ENCODE peak calls at places on chromosome 9, in four cellular contexts. I, A, C and L are unnamed samples.

GRCh38 chr9:107280543-107280942 is 2.5 kb upstream of the RAD23B start:
- DNase-seq in I (no peak), A (no peak), C (no peak), L (no peak)

GRCh38 chr9:137263506-137263905 is 8.4 kb downstream of the NELFB start:
- DNase-seq in I (no peak), A (no peak), C (no peak), L (no peak)

GRCh38 chr9:976258-976804 is at the start of gene DMRT3:
- DNase-seq in I (no peak), A (no peak), C (no peak), L (no peak)

GRCh38 chr9:101443358-101443757 is 7.8 kb upstream of the ALDOB start:
- DNase-seq in I (no peak), A (no peak), C (no peak), L (no peak)

GRCh38 chr9:99782962-99783718 is 38.5 kb upstream of the NR4A3 start:
- DNase-seq in I (no peak), A (no peak), C (no peak), L (no peak)

GRCh38 chr9:95004452-95005275 is 278.2 kb downstream of the AOPEP start:
- DNase-seq in I (peak; percentile 72), A (peak; percentile 48), C (no peak), L (no peak)

GRCh38 chr9:88011005-88011766 is 36.9 kb upstream of the CDK20 start:
- DNase-seq in I (no peak), A (no peak), C (no peak), L (peak; percentile 19)

GRCh38 chr9:102237520-102237919 is 499.1 kb upstream of the GRIN3A start:
- DNase-seq in I (peak; percentile 11), A (no peak), C (no peak), L (no peak)

GRCh38 chr9:8917978-8918739 is 1118.6 kb upstream of the DMAC1 start:
- DNase-seq in I (no peak), A (no peak), C (no peak), L (no peak)

GRCh38 chr9:136364942-136365774 is 1.6 kb upstream of the DNLZ start:
- DNase-seq in I (peak; percentile 61), A (no peak), C (no peak), L (no peak)

GRCh38 chr9:107141967-107142366 is 141.1 kb upstream of the RAD23B start:
- DNase-seq in I (no peak), A (no peak), C (no peak), L (no peak)

GRCh38 chr9:70537084-70537483 is 122.6 kb upstream of the KLF9 start:
- DNase-seq in I (no peak), A (no peak), C (no peak), L (no peak)

GRCh38 chr9:37311938-37312730 is 110.4 kb upstream of the GRHPR start:
- DNase-seq in I (no peak), A (no peak), C (no peak), L (no peak)

GRCh38 chr9:19445452-19445851 is 36.6 kb downstream of the ACER2 start:
- DNase-seq in I (no peak), A (no peak), C (no peak), L (no peak)

GRCh38 chr9:111399772-111400563 is 69.9 kb upstream of the OR2K2 start:
- DNase-seq in I (peak; percentile 10), A (peak; percentile 54), C (no peak), L (peak; percentile 15)

GRCh38 chr9:136979769-136980587 is 2.7 kb downstream of the PTGDS start:
- DNase-seq in I (no peak), A (peak; percentile 59), C (no peak), L (no peak)

GRCh38 chr9:124262596-124263045 is 4.9 kb downstream of the NEK6 start:
- DNase-seq in I (no peak), A (no peak), C (no peak), L (no peak)

GRCh38 chr9:38434833-38435232 is 10.6 kb upstream of the IGFBPL1 start:
- DNase-seq in I (no peak), A (peak; percentile 64), C (no peak), L (no peak)

GRCh38 chr9:104863180-104863883 is 64.6 kb downstream of the ABCA1 start:
- DNase-seq in I (peak; percentile 59), A (peak; percentile 59), C (peak; percentile 7), L (peak; percentile 75)
- TF ChIP-seq MYC in I (peak; percentile 56), A (no peak), C (no peak), L (peak; percentile 67)

GRCh38 chr9:115636596-115636995 is 517.0 kb upstream of the PAPPA start:
- DNase-seq in I (no peak), A (no peak), C (no peak), L (no peak)
- TF ChIP-seq JUNB in I (no peak), A (no peak), C (no peak), L (no peak)

GRCh38 chr9:34576943-34577634 is 12.4 kb downstream of the CNTFR start:
- DNase-seq in I (no peak), A (no peak), C (no peak), L (no peak)

GRCh38 chr9:34579097-34579818 is 10.3 kb downstream of the CNTFR start:
- DNase-seq in I (no peak), A (no peak), C (no peak), L (no peak)

GRCh38 chr9:34578241-34579096 is 11.1 kb downstream of the CNTFR start:
- DNase-seq in I (no peak), A (no peak), C (no peak), L (no peak)

GRCh38 chr9:34576593-34576935 is 13.0 kb downstream of the CNTFR start:
- DNase-seq in I (no peak), A (no peak), C (no peak), L (no peak)

GRCh38 chr9:34577635-34578240 is 11.8 kb downstream of the CNTFR start:
- DNase-seq in I (no peak), A (no peak), C (no peak), L (no peak)
- TF ChIP-seq MYC in I (no peak), A (no peak), C (no peak), L (no peak)

GRCh38 chr9:76223749-76224340 is 170.4 kb downstream of the RFK start:
- DNase-seq in I (no peak), A (no peak), C (no peak), L (no peak)
- TF ChIP-seq JUNB in I (no peak), A (no peak), C (no peak), L (no peak)

GRCh38 chr9:120694559-120694958 is 19.7 kb downstream of the MEGF9 start:
- DNase-seq in I (no peak), A (no peak), C (no peak), L (no peak)

GRCh38 chr9:120693609-120694008 is 20.7 kb downstream of the MEGF9 start:
- DNase-seq in I (no peak), A (peak; percentile 43), C (no peak), L (peak; percentile 41)

GRCh38 chr9:120688758-120689157 is 25.5 kb downstream of the MEGF9 start:
- DNase-seq in I (no peak), A (no peak), C (no peak), L (no peak)

GRCh38 chr9:120692901-120693573 is 21.2 kb downstream of the MEGF9 start:
- DNase-seq in I (no peak), A (no peak), C (no peak), L (no peak)

DNA sequence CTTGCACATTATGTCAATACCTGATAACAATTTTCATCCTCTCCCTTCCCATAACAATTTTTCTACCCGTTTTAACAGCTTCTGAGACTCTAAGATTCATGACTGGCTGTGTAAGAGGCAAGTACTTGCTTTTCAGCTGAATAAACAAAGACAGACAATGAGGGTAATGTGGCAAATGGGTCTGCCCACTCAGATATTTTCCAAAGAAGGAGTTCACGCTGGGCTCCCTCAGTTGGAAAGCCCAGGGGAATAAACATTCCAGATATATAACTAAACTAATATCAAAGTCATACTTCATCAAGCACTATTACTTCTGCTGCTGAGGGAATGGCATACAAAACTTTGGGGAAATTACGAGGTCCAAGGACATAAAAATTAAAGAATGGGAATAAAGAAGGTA is 24.4 kb downstream of the MEGF9 start:
- DNase-seq in I (no peak), A (no peak), C (no peak), L (no peak)
- TF ChIP-seq MYC in I (no peak), A (no peak), C (no peak), L (no peak)

GRCh38 chr9:127451681-127452480 is 571 bp downstream of the LRSAM1 start:
- DNase-seq in I (peak; percentile 83), A (no peak), C (peak; percentile 47), L (peak; percentile 75)
- TF ChIP-seq JUNB in I (no peak), A (no peak), C (no peak), L (no peak)

GRCh38 chr9:89746385-89747116 is 141.7 kb downstream of the GADD45G start:
- DNase-seq in I (no peak), A (no peak), C (no peak), L (no peak)
- TF ChIP-seq MYC in I (no peak), A (no peak), C (no peak), L (no peak)

GRCh38 chr9:80030801-80031200 is 459.0 kb downstream of the TLE4 start:
- DNase-seq in I (no peak), A (no peak), C (no peak), L (no peak)
- TF ChIP-seq JUNB in I (no peak), A (no peak), C (no peak), L (no peak)

GRCh38 chr9:96441798-96442445 is 8.0 kb upstream of the HABP4 start:
- DNase-seq in I (peak; percentile 41), A (peak; percentile 68), C (no peak), L (peak; percentile 56)
- TF ChIP-seq MYC in I (no peak), A (no peak), C (no peak), L (no peak)